ENCODE peak calls at places on chromosome 4, in five cellular contexts. J is IMR-90, Q is colonic mucosa, N is endodermal cell, Y is GM23248. Z is an unnamed sample. For H3K4me1, the result is how much of the 10 kb centered on the place peaks cover.

GRCh38 chr4:8340721-8341680 is 71.4 kb downstream of the HTRA3 start:
- DNase-seq in N (peak), Q (peak), J (no peak), Y (no peak), Z (no peak)

GRCh38 chr4:101621120-101621519 is 169.4 kb upstream of the BANK1 start:
- DNase-seq in Q (no peak), J (peak), Y (peak), N (no peak), Z (peak)

GRCh38 chr4:110020681-110021443 is 108.2 kb downstream of the EGF start:
- DNase-seq in Y (no peak), N (no peak), J (no peak), Q (no peak), Z (peak)

GRCh38 chr4:151227731-151228130 is 49.2 kb upstream of the PRSS48 start:
- DNase-seq in Q (no peak), Y (peak), J (peak), N (no peak), Z (peak)

GRCh38 chr4:149706942-149707341 is 108.7 kb downstream of the IQCM start:
- DNase-seq in J (peak), Q (no peak), N (no peak), Y (peak), Z (peak)

GRCh38 chr4:145098675-145099037 is 545 bp downstream of the ABCE1 start:
- DNase-seq in Y (peak), N (no peak), J (peak), Q (peak), Z (peak)

GRCh38 chr4:3212391-3213100 is 36.4 kb upstream of the MSANTD1 start:
- DNase-seq in J (no peak), N (no peak), Q (no peak), Y (no peak), Z (no peak)

GRCh38 chr4:8144359-8144758 is 14.3 kb downstream of the ABLIM2 start:
- DNase-seq in N (peak), Y (peak), Q (no peak), J (no peak), Z (no peak)

GRCh38 chr4:2077537-2078460 is 18.7 kb downstream of the NAT8L start:
- DNase-seq in Y (no peak), J (no peak), Q (no peak), N (peak), Z (no peak)

GRCh38 chr4:2254665-2255500 is 7.0 kb downstream of the MXD4 start:
- DNase-seq in N (peak), Y (no peak), J (no peak), Q (peak), Z (no peak)

GRCh38 chr4:11424000-11424399 is 4.7 kb downstream of the HS3ST1 start:
- DNase-seq in Y (peak), J (peak), Q (no peak), N (peak), Z (no peak)

GRCh38 chr4:126071346-126072333 is 756.9 kb downstream of the FAT4 start:
- DNase-seq in N (no peak), Y (peak), J (peak), Q (no peak), Z (peak)

GRCh38 chr4:156972370-156972980 is 876 bp upstream of the PDGFC start:
- DNase-seq in Y (no peak), Q (no peak), J (peak), N (peak), Z (no peak)

GRCh38 chr4:135949926-135950325 is 1582.4 kb downstream of the PCDH18 start:
- DNase-seq in Q (no peak), N (no peak), J (no peak), Y (no peak), Z (no peak)

GRCh38 chr4:31290836-31291235 is 570.7 kb downstream of the PCDH7 start:
- DNase-seq in Y (no peak), J (no peak), Q (no peak), N (peak), Z (no peak)

GRCh38 chr4:98446499-98447375 is 185.6 kb downstream of the RAP1GDS1 start:
- DNase-seq in J (peak), Y (peak), N (no peak), Q (no peak), Z (peak)

GRCh38 chr4:52290468-52290867 is 239.4 kb downstream of the SPATA18 start:
- DNase-seq in Y (no peak), Q (no peak), N (no peak), J (no peak), Z (no peak)

GRCh38 chr4:17366496-17366895 is 145.4 kb downstream of the QDPR start:
- DNase-seq in N (no peak), Y (peak), J (no peak), Q (no peak), Z (no peak)

GRCh38 chr4:85280963-85281362 is 194.0 kb upstream of the ARHGAP24 start:
- DNase-seq in Q (no peak), Y (no peak), N (no peak), J (no peak), Z (no peak)

GRCh38 chr4:173345648-173346047 is 11.5 kb upstream of the HMGB2 start:
- DNase-seq in Y (no peak), Q (no peak), J (no peak), N (no peak), Z (peak)

GRCh38 chr4:93828332-93828829 is at the start of gene ATOH1:
- DNase-seq in N (peak), J (no peak), Q (peak), Y (peak), Z (peak)

GRCh38 chr4:41069268-41069667 is 145.1 kb downstream of the APBB2 start:
- DNase-seq in N (no peak), J (peak), Q (no peak), Y (peak), Z (no peak)

GRCh38 chr4:10582059-10582686 is 102.4 kb downstream of the CLNK start:
- DNase-seq in J (peak), Y (peak), N (peak), Q (peak), Z (peak)

GRCh38 chr4:48905363-48906015 is 1.1 kb downstream of the OCIAD2 start:
- DNase-seq in N (no peak), J (peak), Y (peak), Q (peak), Z (peak)

GRCh38 chr4:108703966-108704365 is 53.6 kb downstream of the OSTC start:
- DNase-seq in Q (no peak), N (no peak), Y (no peak), J (no peak), Z (no peak)

GRCh38 chr4:48590884-48591283 is 100.8 kb downstream of the ZAR1 start:
- DNase-seq in N (no peak), Y (no peak), Q (no peak), J (no peak), Z (no peak)

GRCh38 chr4:150215601-150216000 is 137.4 kb downstream of the DCLK2 start:
- DNase-seq in Y (no peak), Q (no peak), J (no peak), N (no peak), Z (no peak)

GRCh38 chr4:81508786-81509574 is 37.3 kb upstream of the RASGEF1B start:
- DNase-seq in Q (no peak), J (no peak), N (no peak), Y (no peak), Z (no peak)
- H3K4me3 ChIP-seq in Q (no peak), J (no peak), N (no peak), Y (no peak), Z (no peak)

DNA sequence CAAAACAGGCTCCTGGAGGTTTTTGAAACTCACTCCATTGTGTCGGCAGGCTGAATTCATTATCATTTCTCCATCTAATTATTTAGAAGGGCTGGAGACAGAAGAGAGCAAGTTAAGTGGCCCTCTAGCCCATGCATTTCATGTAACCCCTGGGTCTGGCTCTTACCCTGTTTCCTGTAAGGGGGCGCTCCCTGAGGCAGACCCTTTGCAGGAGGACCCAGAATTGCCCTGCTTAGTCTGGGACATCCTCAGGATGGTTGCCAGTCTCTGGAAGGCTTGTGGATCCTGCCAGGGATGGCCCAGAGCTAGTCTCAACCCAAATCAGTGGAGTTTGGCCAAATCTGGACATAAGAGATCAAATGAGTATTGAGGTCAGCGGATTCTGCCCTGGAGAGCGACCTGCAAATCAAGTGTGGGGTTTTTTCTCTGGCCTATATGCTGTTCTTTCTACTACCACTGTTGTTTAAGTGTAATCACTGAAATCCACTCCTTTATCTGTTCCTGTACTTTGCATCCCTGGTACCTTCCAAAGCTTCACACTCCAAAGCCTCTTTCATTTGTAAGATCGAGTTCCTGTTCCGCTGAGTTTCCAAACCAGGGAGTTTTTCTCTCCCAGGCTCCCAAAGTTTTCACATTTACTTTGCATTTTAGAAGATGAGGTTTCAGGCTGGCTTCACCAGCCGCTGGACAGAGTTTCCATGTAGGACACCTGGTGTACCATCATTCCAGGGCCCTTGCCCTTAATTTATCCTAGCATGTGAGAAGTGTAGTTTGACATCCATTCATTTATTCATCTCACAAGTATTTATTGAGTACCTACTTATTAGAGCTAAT is 6.3 kb downstream of the KLF3 start:
- DNase-seq in Q (peak), N (peak), Y (no peak), J (no peak), Z (no peak)
- H3K4me1 ChIP-seq in Q (under half), N (under half), Y (half or more), J (under half), Z (half or more)

GRCh38 chr4:158170691-158171455 is 2.0 kb downstream of the GASK1B start:
- DNase-seq in Y (peak), J (peak), Q (peak), N (peak), Z (no peak)

GRCh38 chr4:158168606-158169005 is 4.2 kb downstream of the GASK1B start:
- DNase-seq in Q (no peak), Y (no peak), N (no peak), J (no peak), Z (no peak)

GRCh38 chr4:158169516-158169915 is 3.3 kb downstream of the GASK1B start:
- DNase-seq in Y (peak), J (no peak), Q (no peak), N (no peak), Z (no peak)

GRCh38 chr4:158171456-158171790 is 1.4 kb downstream of the GASK1B start:
- DNase-seq in N (no peak), Y (no peak), Q (no peak), J (no peak), Z (no peak)

GRCh38 chr4:158169931-158170690 is 2.7 kb downstream of the GASK1B start:
- DNase-seq in Q (no peak), Y (peak), N (no peak), J (peak), Z (no peak)
- H3K9ac ChIP-seq in Q (peak), Y (peak), N (no peak), J (peak), Z (peak)

DNA sequence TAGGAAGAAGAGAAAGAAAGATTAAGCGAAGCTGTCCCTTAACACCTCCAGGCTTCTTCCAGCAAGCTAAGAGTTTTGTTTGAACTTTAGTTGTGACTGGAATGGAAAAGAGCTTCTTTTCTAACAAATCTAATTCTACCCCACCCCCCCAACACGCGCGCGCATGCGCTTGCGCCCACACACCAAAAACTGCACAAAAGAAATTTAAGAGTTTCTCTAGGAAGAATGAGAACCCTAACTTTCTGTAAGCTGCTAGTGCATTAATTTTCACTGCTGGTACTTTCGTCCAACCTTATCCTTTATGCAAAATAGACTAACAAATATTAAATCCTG is 9.0 kb upstream of the INTU start:
- DNase-seq in J (peak), Y (peak), N (no peak), Q (no peak), Z (peak)
- H3K4me3 ChIP-seq in J (peak), Y (peak), N (peak), Q (peak), Z (peak)

DNA sequence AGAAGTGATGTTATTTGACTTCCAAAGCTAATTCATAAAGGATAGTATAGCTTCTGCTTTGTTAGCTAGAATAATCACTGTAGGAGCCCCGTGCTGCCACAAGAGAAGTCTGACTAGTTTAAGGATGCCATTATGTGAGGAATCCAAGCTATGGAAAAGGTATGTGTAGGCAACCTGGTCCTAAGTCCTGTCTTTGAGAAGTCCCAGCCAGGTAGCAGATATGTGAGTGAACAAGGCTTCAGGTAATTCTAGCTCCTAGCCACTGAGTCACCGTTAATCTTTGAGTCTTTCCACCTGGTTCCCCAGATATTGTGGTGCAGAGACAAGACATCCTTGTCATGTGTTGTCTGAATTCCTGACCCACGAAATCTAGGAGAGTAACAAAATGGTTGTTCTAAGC is 55.5 kb downstream of the BMP3 start:
- DNase-seq in N (no peak), J (no peak), Y (no peak), Q (no peak), Z (no peak)
- H3K4me1 ChIP-seq in N (under half), J (under half), Y (under half), Q (under half), Z (under half)

DNA sequence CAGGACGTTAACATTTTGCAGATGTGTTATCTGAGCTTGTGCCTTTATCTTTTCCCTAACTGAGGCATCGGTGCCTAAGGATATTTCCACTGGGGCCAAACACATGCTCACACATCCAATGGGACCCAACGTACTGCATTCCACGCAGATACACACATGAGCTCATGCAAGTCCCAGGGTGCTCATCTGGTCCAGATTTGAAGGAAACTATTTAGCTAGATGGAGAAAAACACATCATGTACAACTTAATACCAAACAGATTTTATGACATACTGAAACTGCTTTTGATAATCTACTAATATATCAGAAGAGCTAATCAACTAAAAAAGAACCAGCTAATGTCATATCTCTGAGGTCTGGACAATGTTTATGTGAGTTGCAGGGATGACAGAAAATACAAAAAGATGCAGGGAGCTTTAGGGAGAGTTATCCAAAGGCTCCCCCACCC is 172.6 kb downstream of the SMIM20 start:
- DNase-seq in N (no peak), Q (no peak), Y (no peak), J (no peak), Z (no peak)
- H3K9ac ChIP-seq in N (no peak), Q (no peak), Y (no peak), J (no peak), Z (no peak)

GRCh38 chr4:36054750-36055467 is 189.4 kb downstream of the ARAP2 start:
- DNase-seq in N (no peak), Y (no peak), Q (no peak), J (no peak), Z (no peak)

GRCh38 chr4:36051634-36052033 is 192.7 kb downstream of the ARAP2 start:
- DNase-seq in N (no peak), Q (no peak), Y (no peak), J (no peak), Z (no peak)

GRCh38 chr4:36053931-36054330 is 190.4 kb downstream of the ARAP2 start:
- DNase-seq in N (no peak), Q (no peak), Y (no peak), J (no peak), Z (no peak)

DNA sequence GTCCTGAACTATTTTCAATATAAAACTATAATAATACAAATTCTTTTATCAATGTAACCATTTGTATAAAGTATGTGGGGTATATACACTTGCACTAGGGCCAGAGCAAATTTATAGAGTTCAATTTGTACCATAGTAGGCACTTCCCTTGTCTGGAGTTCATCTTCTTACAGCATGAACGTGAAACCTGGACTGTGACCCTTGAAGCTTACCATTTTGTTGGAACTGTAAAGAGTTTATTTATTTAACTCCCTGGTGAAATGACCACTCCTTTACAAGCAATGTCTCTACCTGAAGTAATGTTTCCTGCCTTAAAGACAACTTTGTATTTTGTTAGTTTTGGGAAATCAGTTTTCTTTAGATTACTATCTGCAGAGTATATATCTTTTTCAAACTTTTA is 188.2 kb downstream of the ARAP2 start:
- DNase-seq in J (no peak), Q (no peak), N (no peak), Y (no peak), Z (no peak)
- H3K4me3 ChIP-seq in J (no peak), Q (no peak), N (no peak), Y (no peak), Z (no peak)

GRCh38 chr4:140102406-140102805 is 51.6 kb downstream of the MAML3 start:
- DNase-seq in Y (peak), Q (no peak), N (no peak), J (no peak), Z (no peak)

GRCh38 chr4:140106277-140106842 is 47.6 kb downstream of the MAML3 start:
- DNase-seq in Y (no peak), Q (no peak), N (no peak), J (no peak), Z (no peak)

GRCh38 chr4:140100771-140101170 is 53.2 kb downstream of the MAML3 start:
- DNase-seq in Q (no peak), N (no peak), Y (no peak), J (peak), Z (no peak)

GRCh38 chr4:140105436-140105835 is 48.5 kb downstream of the MAML3 start:
- DNase-seq in N (no peak), Y (no peak), Q (no peak), J (no peak), Z (no peak)

DNA sequence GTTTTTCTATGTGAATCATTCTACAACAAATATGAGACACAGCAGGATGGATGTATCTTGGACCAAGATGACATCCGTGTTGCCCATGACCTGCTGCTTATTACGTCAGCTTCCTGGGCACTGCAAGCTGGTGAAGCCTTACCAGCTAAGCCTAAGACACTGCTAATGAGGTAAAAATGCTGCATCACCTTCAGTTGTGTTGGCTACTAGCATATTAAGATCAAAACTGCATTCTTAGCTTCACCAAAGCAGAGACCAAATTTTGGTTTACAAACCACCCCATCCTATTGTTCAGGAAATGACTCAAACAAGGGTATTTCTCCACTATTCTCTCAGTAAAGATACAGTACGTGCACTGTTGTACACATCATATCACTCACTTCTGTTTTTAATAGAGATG is 50.3 kb downstream of the MAML3 start:
- DNase-seq in Y (peak), N (no peak), J (peak), Q (no peak), Z (no peak)
- H3K4me1 ChIP-seq in Y (under half), N (under half), J (under half), Q (under half), Z (under half)